ENCODE peak calls at places on chromosomes 13 and 19, in eight cellular contexts. J, D, R, L, Y, Q, G and Z are unnamed samples.

GRCh38 chr13:114161644-114162532 is 17.2 kb upstream of the CFAP97D2 start:
- DNase-seq in J (peak; percentile 29), D (peak; percentile 61), R (no peak), L (no peak), Y (no peak), Q (peak; percentile 52), G (no peak), Z (peak; percentile 59)

GRCh38 chr13:20136781-20137703 is 23.8 kb downstream of the GJA3 start:
- DNase-seq in J (no peak), D (peak; percentile 69), R (no peak), L (no peak), Y (peak; percentile 90), Q (no peak), G (peak; percentile 79), Z (peak; percentile 22)

GRCh38 chr13:31627097-31627496 is 112.2 kb upstream of the RXFP2 start:
- DNase-seq in J (no peak), D (no peak), R (no peak), L (no peak), Y (no peak), Q (no peak), G (no peak), Z (no peak)

GRCh38 chr13:98781905-98782304 is 29.4 kb upstream of the SLC15A1 start:
- DNase-seq in J (no peak), D (no peak), R (no peak), L (no peak), Y (no peak), Q (no peak), G (no peak), Z (no peak)

GRCh38 chr19:6087074-6087506 is 23.2 kb downstream of the RFX2 start:
- DNase-seq in J (no peak), D (peak; percentile 73), R (no peak), L (no peak), Y (peak; percentile 69), Q (no peak), G (peak; percentile 86), Z (no peak)

GRCh38 chr13:84570831-84571230 is 688.6 kb upstream of the SLITRK1 start:
- DNase-seq in J (no peak), D (no peak), R (peak; percentile 3), L (no peak), Y (no peak), Q (no peak), G (no peak), Z (no peak)

GRCh38 chr19:46611791-46612190 is 10.7 kb downstream of the CALM3 start:
- DNase-seq in J (no peak), D (no peak), R (no peak), L (no peak), Y (peak; percentile 37), Q (no peak), G (no peak), Z (no peak)

GRCh38 chr13:43232144-43232840 is 208.9 kb downstream of the DNAJC15 start:
- DNase-seq in J (no peak), D (no peak), R (no peak), L (no peak), Y (no peak), Q (peak; percentile 40), G (no peak), Z (no peak)

GRCh38 chr19:5515737-5516136 is 52.0 kb downstream of the TINCR start:
- DNase-seq in J (no peak), D (no peak), R (no peak), L (no peak), Y (peak; percentile 73), Q (no peak), G (no peak), Z (no peak)

GRCh38 chr19:13152356-13152853 is 2.2 kb downstream of the IER2 start:
- DNase-seq in J (no peak), D (no peak), R (no peak), L (no peak), Y (no peak), Q (no peak), G (peak; percentile 71), Z (no peak)

GRCh38 chr19:12840091-12841079 is 2.1 kb downstream of the MAST1 start:
- DNase-seq in J (no peak), D (peak; percentile 78), R (no peak), L (peak; percentile 18), Y (peak; percentile 100), Q (peak; percentile 93), G (peak; percentile 98), Z (no peak)

GRCh38 chr13:108086678-108087077 is 128.7 kb downstream of the LIG4 start:
- DNase-seq in J (no peak), D (no peak), R (peak; percentile 4), L (no peak), Y (peak; percentile 75), Q (peak; percentile 51), G (peak; percentile 18), Z (no peak)

GRCh38 chr19:40724315-40724714 is 7.4 kb downstream of the ITPKC start:
- DNase-seq in J (no peak), D (no peak), R (no peak), L (no peak), Y (no peak), Q (no peak), G (no peak), Z (no peak)

GRCh38 chr13:91922969-91923592 is 524.7 kb downstream of the GPC5 start:
- DNase-seq in J (no peak), D (no peak), R (no peak), L (no peak), Y (no peak), Q (no peak), G (peak; percentile 25), Z (no peak)

GRCh38 chr13:30607908-30608307 is 9.8 kb upstream of the USPL1 start:
- DNase-seq in J (no peak), D (no peak), R (no peak), L (peak; percentile 83), Y (no peak), Q (no peak), G (no peak), Z (peak; percentile 78)

GRCh38 chr13:104577029-104577820 is 1511.0 kb upstream of the SLC10A2 start:
- DNase-seq in J (no peak), D (no peak), R (no peak), L (no peak), Y (no peak), Q (no peak), G (no peak), Z (no peak)

GRCh38 chr13:92346046-92346445 is 880.6 kb upstream of the GPC6 start:
- DNase-seq in J (no peak), D (no peak), R (no peak), L (no peak), Y (no peak), Q (no peak), G (peak; percentile 17), Z (no peak)

GRCh38 chr13:94362411-94362909 is 117.0 kb downstream of the DCT start:
- DNase-seq in J (peak; percentile 67), D (no peak), R (peak; percentile 86), L (peak; percentile 61), Y (peak; percentile 88), Q (peak; percentile 82), G (peak; percentile 84), Z (peak; percentile 64)

GRCh38 chr19:52935434-52935833 is 12.2 kb upstream of the ZNF888 start:
- DNase-seq in J (no peak), D (no peak), R (no peak), L (no peak), Y (no peak), Q (peak; percentile 84), G (no peak), Z (no peak)

GRCh38 chr19:42249769-42250168 is 5.2 kb downstream of the ERF start:
- DNase-seq in J (no peak), D (no peak), R (no peak), L (no peak), Y (no peak), Q (no peak), G (no peak), Z (no peak)
- H3K4me3 ChIP-seq in J (no peak overlapping the region), D (no peak overlapping the region), R (no peak overlapping the region), L (no peak overlapping the region), Y (no peak overlapping the region), Q (no peak overlapping the region), G (no peak overlapping the region), Z (no peak overlapping the region)

GRCh38 chr19:39507715-39508364 is 7.1 kb upstream of the SELENOV start:
- DNase-seq in J (no peak), D (no peak), R (no peak), L (no peak), Y (no peak), Q (no peak), G (peak; percentile 44), Z (no peak)

GRCh38 chr19:39506944-39507714 is 7.8 kb upstream of the SELENOV start:
- DNase-seq in J (no peak), D (peak; percentile 53), R (no peak), L (peak; percentile 35), Y (peak; percentile 91), Q (peak; percentile 67), G (peak; percentile 95), Z (peak; percentile 33)

GRCh38 chr19:39506598-39506943 is 7.8 kb downstream of the DLL3 start:
- DNase-seq in J (no peak), D (no peak), R (no peak), L (no peak), Y (no peak), Q (no peak), G (no peak), Z (no peak)

GRCh38 chr19:39508629-39509028 is 6.3 kb upstream of the SELENOV start:
- DNase-seq in J (no peak), D (no peak), R (no peak), L (no peak), Y (no peak), Q (no peak), G (no peak), Z (no peak)

GRCh38 chr19:39509233-39509632 is 5.7 kb upstream of the SELENOV start:
- DNase-seq in J (no peak), D (no peak), R (no peak), L (no peak), Y (no peak), Q (no peak), G (no peak), Z (no peak)
- H3K27me3 ChIP-seq in J (peaks cover 96% of the 10 kb centered on the region), D (no peaks in the 10 kb centered on the region), R (peaks cover 32% of the 10 kb centered on the region), L (peaks cover 15% of the 10 kb centered on the region), Y (peaks cover 66% of the 10 kb centered on the region), Q (no peaks in the 10 kb centered on the region), G (peaks cover 75% of the 10 kb centered on the region), Z (peaks cover 13% of the 10 kb centered on the region)

GRCh38 chr19:10419646-10420443 is 493 bp upstream of the PDE4A start:
- DNase-seq in J (no peak), D (no peak), R (no peak), L (peak; percentile 60), Y (peak; percentile 98), Q (peak; percentile 42), G (peak; percentile 95), Z (peak; percentile 61)

GRCh38 chr19:10422846-10423245 is 2.5 kb downstream of the PDE4A start:
- DNase-seq in J (no peak), D (no peak), R (no peak), L (no peak), Y (no peak), Q (no peak), G (no peak), Z (no peak)

GRCh38 chr19:10420444-10421239 is at the start of gene PDE4A:
- DNase-seq in J (no peak), D (no peak), R (no peak), L (peak; percentile 61), Y (peak; percentile 85), Q (peak; percentile 33), G (peak; percentile 70), Z (no peak)

GRCh38 chr19:10421981-10422461 is 1.7 kb downstream of the PDE4A start:
- DNase-seq in J (no peak), D (no peak), R (no peak), L (no peak), Y (no peak), Q (no peak), G (no peak), Z (no peak)

GRCh38 chr19:10421240-10421948 is 1.1 kb downstream of the PDE4A start:
- DNase-seq in J (no peak), D (no peak), R (no peak), L (no peak), Y (no peak), Q (no peak), G (no peak), Z (no peak)
- H3K4me3 ChIP-seq in J (peak overlapping the region; percentile 19), D (no peak overlapping the region), R (peak overlapping the region; percentile 54), L (peak overlapping the region; percentile 34), Y (no peak overlapping the region), Q (no peak overlapping the region), G (peak overlapping the region; percentile 59), Z (no peak overlapping the region)

GRCh38 chr19:20271215-20271926 is 104.4 kb downstream of the ZNF486 start:
- DNase-seq in J (no peak), D (no peak), R (no peak), L (no peak), Y (no peak), Q (no peak), G (no peak), Z (no peak)
- H3K27me3 ChIP-seq in J (peaks cover 9% of the 10 kb centered on the region), D (no peaks in the 10 kb centered on the region), R (no peaks in the 10 kb centered on the region), L (no peaks in the 10 kb centered on the region), Y (no peaks in the 10 kb centered on the region), Q (no peaks in the 10 kb centered on the region), G (no peaks in the 10 kb centered on the region), Z (no peaks in the 10 kb centered on the region)